ENCODE peak calls at places on chromosomes 6 and 20, in ten cellular contexts. One of them, this sample, is unnamed.

GRCh38 chr6:155418017-155418749 is 37.5 kb downstream of the NOX3 start:
- DNase-seq in EL: peak
- DNase-seq in NB4: peak
- DNase-seq in SW 1271: no peak
- DNase-seq in neural crest cell: no peak
- DNase-seq in posterior cingulate gyrus: no peak
- DNase-seq in G401: no peak
- DNase-seq in dermis blood vessel endothelial cell: peak
- DNase-seq in DMS153: no peak
- DNase-seq in NCI-H1694 treated with DMSO at 0.1 percent for 48 hours: no peak
- DNase-seq in this sample: no peak

GRCh38 chr6:160972111-160972510 is 19.5 kb upstream of the MAP3K4 start:
- DNase-seq in SW 1271: no peak
- DNase-seq in NB4: peak
- DNase-seq in dermis blood vessel endothelial cell: no peak
- DNase-seq in posterior cingulate gyrus: no peak
- DNase-seq in NCI-H1694 treated with DMSO at 0.1 percent for 48 hours: no peak
- DNase-seq in neural crest cell: no peak
- DNase-seq in DMS153: no peak
- DNase-seq in G401: no peak
- DNase-seq in EL: peak
- DNase-seq in this sample: no peak

GRCh38 chr20:16563066-16563806 is 10.0 kb downstream of the KIF16B start:
- DNase-seq in posterior cingulate gyrus: no peak
- DNase-seq in NB4: no peak
- DNase-seq in NCI-H1694 treated with DMSO at 0.1 percent for 48 hours: no peak
- DNase-seq in neural crest cell: no peak
- DNase-seq in SW 1271: no peak
- DNase-seq in dermis blood vessel endothelial cell: no peak
- DNase-seq in DMS153: no peak
- DNase-seq in G401: no peak
- DNase-seq in EL: no peak
- DNase-seq in this sample: no peak

GRCh38 chr6:43951756-43952675 is 175.2 kb downstream of the MRPL14 start:
- DNase-seq in posterior cingulate gyrus: no peak
- DNase-seq in NB4: peak
- DNase-seq in EL: peak
- DNase-seq in SW 1271: no peak
- DNase-seq in neural crest cell: no peak
- DNase-seq in DMS153: no peak
- DNase-seq in dermis blood vessel endothelial cell: no peak
- DNase-seq in G401: no peak
- DNase-seq in NCI-H1694 treated with DMSO at 0.1 percent for 48 hours: no peak
- DNase-seq in this sample: no peak

GRCh38 chr20:4871486-4871885 is 129.8 kb downstream of the SLC23A2 start:
- DNase-seq in NCI-H1694 treated with DMSO at 0.1 percent for 48 hours: no peak
- DNase-seq in SW 1271: no peak
- DNase-seq in posterior cingulate gyrus: no peak
- DNase-seq in DMS153: no peak
- DNase-seq in NB4: no peak
- DNase-seq in dermis blood vessel endothelial cell: no peak
- DNase-seq in EL: no peak
- DNase-seq in neural crest cell: no peak
- DNase-seq in G401: no peak
- DNase-seq in this sample: no peak

GRCh38 chr20:46688151-46689081 is 828 bp downstream of the TP53RK start:
- DNase-seq in NB4: peak
- DNase-seq in DMS153: no peak
- DNase-seq in EL: peak
- DNase-seq in neural crest cell: no peak
- DNase-seq in dermis blood vessel endothelial cell: peak
- DNase-seq in G401: no peak
- DNase-seq in NCI-H1694 treated with DMSO at 0.1 percent for 48 hours: peak
- DNase-seq in posterior cingulate gyrus: no peak
- DNase-seq in SW 1271: peak
- DNase-seq in this sample: no peak

GRCh38 chr6:13767121-13767794 is 47.1 kb downstream of the MCUR1 start:
- DNase-seq in neural crest cell: no peak
- DNase-seq in NB4: no peak
- DNase-seq in posterior cingulate gyrus: peak
- DNase-seq in SW 1271: no peak
- DNase-seq in NCI-H1694 treated with DMSO at 0.1 percent for 48 hours: no peak
- DNase-seq in EL: peak
- DNase-seq in G401: peak
- DNase-seq in DMS153: no peak
- DNase-seq in dermis blood vessel endothelial cell: peak
- DNase-seq in this sample: no peak

GRCh38 chr6:78605909-78606446 is 261.4 kb upstream of the IRAK1BP1 start:
- DNase-seq in DMS153: no peak
- DNase-seq in dermis blood vessel endothelial cell: peak
- DNase-seq in posterior cingulate gyrus: no peak
- DNase-seq in neural crest cell: no peak
- DNase-seq in NB4: no peak
- DNase-seq in EL: peak
- DNase-seq in SW 1271: peak
- DNase-seq in NCI-H1694 treated with DMSO at 0.1 percent for 48 hours: no peak
- DNase-seq in G401: no peak
- DNase-seq in this sample: no peak

GRCh38 chr6:48109902-48110301 is 1.1 kb downstream of the PTCHD4 start:
- DNase-seq in neural crest cell: no peak
- DNase-seq in dermis blood vessel endothelial cell: peak
- DNase-seq in G401: no peak
- DNase-seq in EL: no peak
- DNase-seq in SW 1271: no peak
- DNase-seq in NCI-H1694 treated with DMSO at 0.1 percent for 48 hours: no peak
- DNase-seq in NB4: no peak
- DNase-seq in posterior cingulate gyrus: no peak
- DNase-seq in DMS153: no peak
- DNase-seq in this sample: no peak

GRCh38 chr20:10805764-10806163 is 132.0 kb upstream of the JAG1 start:
- DNase-seq in SW 1271: no peak
- DNase-seq in NCI-H1694 treated with DMSO at 0.1 percent for 48 hours: no peak
- DNase-seq in G401: no peak
- DNase-seq in EL: no peak
- DNase-seq in DMS153: no peak
- DNase-seq in posterior cingulate gyrus: no peak
- DNase-seq in dermis blood vessel endothelial cell: peak
- DNase-seq in NB4: no peak
- DNase-seq in neural crest cell: no peak
- DNase-seq in this sample: no peak

GRCh38 chr6:89079611-89080213 is 839 bp upstream of the PNRC1 start:
- DNase-seq in NB4: peak
- DNase-seq in neural crest cell: no peak
- DNase-seq in dermis blood vessel endothelial cell: peak
- DNase-seq in DMS153: no peak
- DNase-seq in G401: peak
- DNase-seq in EL: peak
- DNase-seq in posterior cingulate gyrus: peak
- DNase-seq in NCI-H1694 treated with DMSO at 0.1 percent for 48 hours: no peak
- DNase-seq in SW 1271: no peak
- DNase-seq in this sample: no peak

GRCh38 chr20:63125893-63126601 is 89.9 kb downstream of the YTHDF1 start:
- DNase-seq in NCI-H1694 treated with DMSO at 0.1 percent for 48 hours: no peak
- DNase-seq in neural crest cell: no peak
- DNase-seq in NB4: no peak
- DNase-seq in posterior cingulate gyrus: peak
- DNase-seq in DMS153: no peak
- DNase-seq in G401: no peak
- DNase-seq in SW 1271: no peak
- DNase-seq in EL: no peak
- DNase-seq in dermis blood vessel endothelial cell: no peak
- DNase-seq in this sample: no peak

GRCh38 chr6:41427642-41428401 is 92.4 kb downstream of the NCR2 start:
- DNase-seq in dermis blood vessel endothelial cell: peak
- DNase-seq in NCI-H1694 treated with DMSO at 0.1 percent for 48 hours: no peak
- DNase-seq in posterior cingulate gyrus: no peak
- DNase-seq in SW 1271: no peak
- DNase-seq in neural crest cell: peak
- DNase-seq in EL: peak
- DNase-seq in DMS153: peak
- DNase-seq in G401: no peak
- DNase-seq in NB4: peak
- DNase-seq in this sample: no peak

GRCh38 chr6:118354641-118355040 is 193.5 kb upstream of the PLN start:
- DNase-seq in G401: no peak
- DNase-seq in EL: no peak
- DNase-seq in SW 1271: no peak
- DNase-seq in posterior cingulate gyrus: no peak
- DNase-seq in NCI-H1694 treated with DMSO at 0.1 percent for 48 hours: no peak
- DNase-seq in NB4: no peak
- DNase-seq in dermis blood vessel endothelial cell: no peak
- DNase-seq in neural crest cell: no peak
- DNase-seq in DMS153: no peak
- DNase-seq in this sample: no peak